ENCODE peak calls at places on chromosomes 2 and 18, in ten cellular contexts. One of them, this sample, is unnamed.

GRCh38 chr2:144086965-144087364 is 433.0 kb downstream of the ZEB2 start:
- DNase-seq in breast epithelium: no peak
- DNase-seq in A549: no peak
- DNase-seq in IMR-90: peak; percentile 62
- DNase-seq in sigmoid colon: no peak
- DNase-seq in body of pancreas: no peak
- DNase-seq in spleen: no peak
- DNase-seq in Peyer's patch: no peak
- DNase-seq in right lobe of liver: no peak
- DNase-seq in upper lobe of left lung: no peak
- DNase-seq in this sample: no peak

GRCh38 chr2:130818809-130819208 is 17.9 kb upstream of the ARHGEF4 start:
- DNase-seq in breast epithelium: peak; percentile 34
- DNase-seq in A549: no peak
- DNase-seq in IMR-90: no peak
- DNase-seq in sigmoid colon: peak; percentile 35
- DNase-seq in body of pancreas: no peak
- DNase-seq in spleen: peak; percentile 51
- DNase-seq in Peyer's patch: no peak
- DNase-seq in right lobe of liver: no peak
- DNase-seq in upper lobe of left lung: no peak
- DNase-seq in this sample: no peak

GRCh38 chr2:175036582-175037018 is 31.4 kb upstream of the CHN1 start:
- DNase-seq in breast epithelium: no peak
- DNase-seq in A549: peak; percentile 41
- DNase-seq in IMR-90: peak; percentile 24
- DNase-seq in sigmoid colon: no peak
- DNase-seq in body of pancreas: no peak
- DNase-seq in spleen: no peak
- DNase-seq in Peyer's patch: no peak
- DNase-seq in right lobe of liver: no peak
- DNase-seq in upper lobe of left lung: no peak
- DNase-seq in this sample: no peak

GRCh38 chr2:241843321-241844065 is 15.2 kb downstream of the PDCD1 start:
- DNase-seq in breast epithelium: no peak
- DNase-seq in A549: no peak
- DNase-seq in IMR-90: no peak
- DNase-seq in sigmoid colon: peak; percentile 63
- DNase-seq in body of pancreas: no peak
- DNase-seq in spleen: peak; percentile 77
- DNase-seq in Peyer's patch: peak; percentile 45
- DNase-seq in right lobe of liver: peak; percentile 24
- DNase-seq in upper lobe of left lung: no peak
- DNase-seq in this sample: no peak

GRCh38 chr18:34121157-34121807 is 103.4 kb downstream of the NOL4 start:
- DNase-seq in breast epithelium: no peak
- DNase-seq in A549: no peak
- DNase-seq in IMR-90: no peak
- DNase-seq in sigmoid colon: no peak
- DNase-seq in body of pancreas: no peak
- DNase-seq in spleen: no peak
- DNase-seq in Peyer's patch: peak; percentile 49
- DNase-seq in right lobe of liver: no peak
- DNase-seq in upper lobe of left lung: no peak
- DNase-seq in this sample: no peak

GRCh38 chr2:26946841-26947784 is 23.3 kb upstream of the MAPRE3 start:
- DNase-seq in breast epithelium: no peak
- DNase-seq in A549: no peak
- DNase-seq in IMR-90: peak; percentile 39
- DNase-seq in sigmoid colon: no peak
- DNase-seq in body of pancreas: peak; percentile 86
- DNase-seq in spleen: no peak
- DNase-seq in Peyer's patch: no peak
- DNase-seq in right lobe of liver: peak; percentile 47
- DNase-seq in upper lobe of left lung: peak; percentile 84
- DNase-seq in this sample: no peak

GRCh38 chr18:63307555-63308200 is 11.9 kb downstream of the BCL2 start:
- DNase-seq in breast epithelium: no peak
- DNase-seq in A549: no peak
- DNase-seq in IMR-90: no peak
- DNase-seq in sigmoid colon: no peak
- DNase-seq in body of pancreas: peak; percentile 31
- DNase-seq in spleen: no peak
- DNase-seq in Peyer's patch: no peak
- DNase-seq in right lobe of liver: no peak
- DNase-seq in upper lobe of left lung: no peak
- DNase-seq in this sample: no peak

GRCh38 chr2:130351495-130352125 is 4.2 kb upstream of the PTPN18 start:
- DNase-seq in breast epithelium: no peak
- DNase-seq in A549: no peak
- DNase-seq in IMR-90: no peak
- DNase-seq in sigmoid colon: peak; percentile 25
- DNase-seq in body of pancreas: no peak
- DNase-seq in spleen: no peak
- DNase-seq in Peyer's patch: no peak
- DNase-seq in right lobe of liver: no peak
- DNase-seq in upper lobe of left lung: no peak
- DNase-seq in this sample: peak; percentile 46

GRCh38 chr2:10331033-10331701 is 28.5 kb downstream of the HPCAL1 start:
- DNase-seq in breast epithelium: no peak
- DNase-seq in A549: peak; percentile 81
- DNase-seq in IMR-90: no peak
- DNase-seq in sigmoid colon: no peak
- DNase-seq in body of pancreas: peak; percentile 40
- DNase-seq in spleen: peak; percentile 94
- DNase-seq in Peyer's patch: peak; percentile 92
- DNase-seq in right lobe of liver: peak; percentile 77
- DNase-seq in upper lobe of left lung: peak; percentile 93
- DNase-seq in this sample: no peak

GRCh38 chr2:190988910-190989309 is 25.1 kb downstream of the STAT1 start:
- DNase-seq in breast epithelium: no peak
- DNase-seq in A549: no peak
- DNase-seq in IMR-90: no peak
- DNase-seq in sigmoid colon: no peak
- DNase-seq in body of pancreas: no peak
- DNase-seq in spleen: no peak
- DNase-seq in Peyer's patch: no peak
- DNase-seq in right lobe of liver: no peak
- DNase-seq in upper lobe of left lung: no peak
- DNase-seq in this sample: no peak

GRCh38 chr2:190987938-190988337 is 26.0 kb downstream of the STAT1 start:
- DNase-seq in breast epithelium: no peak
- DNase-seq in A549: no peak
- DNase-seq in IMR-90: no peak
- DNase-seq in sigmoid colon: no peak
- DNase-seq in body of pancreas: no peak
- DNase-seq in spleen: no peak
- DNase-seq in Peyer's patch: no peak
- DNase-seq in right lobe of liver: no peak
- DNase-seq in upper lobe of left lung: no peak
- DNase-seq in this sample: no peak

GRCh38 chr2:190984595-190984994 is 29.4 kb downstream of the STAT1 start:
- DNase-seq in breast epithelium: no peak
- DNase-seq in A549: no peak
- DNase-seq in IMR-90: peak; percentile 86
- DNase-seq in sigmoid colon: no peak
- DNase-seq in body of pancreas: no peak
- DNase-seq in spleen: no peak
- DNase-seq in Peyer's patch: no peak
- DNase-seq in right lobe of liver: no peak
- DNase-seq in upper lobe of left lung: no peak
- DNase-seq in this sample: no peak

GRCh38 chr2:190987116-190987515 is 26.9 kb downstream of the STAT1 start:
- DNase-seq in breast epithelium: no peak
- DNase-seq in A549: no peak
- DNase-seq in IMR-90: no peak
- DNase-seq in sigmoid colon: no peak
- DNase-seq in body of pancreas: no peak
- DNase-seq in spleen: no peak
- DNase-seq in Peyer's patch: no peak
- DNase-seq in right lobe of liver: no peak
- DNase-seq in upper lobe of left lung: no peak
- DNase-seq in this sample: no peak

DNA sequence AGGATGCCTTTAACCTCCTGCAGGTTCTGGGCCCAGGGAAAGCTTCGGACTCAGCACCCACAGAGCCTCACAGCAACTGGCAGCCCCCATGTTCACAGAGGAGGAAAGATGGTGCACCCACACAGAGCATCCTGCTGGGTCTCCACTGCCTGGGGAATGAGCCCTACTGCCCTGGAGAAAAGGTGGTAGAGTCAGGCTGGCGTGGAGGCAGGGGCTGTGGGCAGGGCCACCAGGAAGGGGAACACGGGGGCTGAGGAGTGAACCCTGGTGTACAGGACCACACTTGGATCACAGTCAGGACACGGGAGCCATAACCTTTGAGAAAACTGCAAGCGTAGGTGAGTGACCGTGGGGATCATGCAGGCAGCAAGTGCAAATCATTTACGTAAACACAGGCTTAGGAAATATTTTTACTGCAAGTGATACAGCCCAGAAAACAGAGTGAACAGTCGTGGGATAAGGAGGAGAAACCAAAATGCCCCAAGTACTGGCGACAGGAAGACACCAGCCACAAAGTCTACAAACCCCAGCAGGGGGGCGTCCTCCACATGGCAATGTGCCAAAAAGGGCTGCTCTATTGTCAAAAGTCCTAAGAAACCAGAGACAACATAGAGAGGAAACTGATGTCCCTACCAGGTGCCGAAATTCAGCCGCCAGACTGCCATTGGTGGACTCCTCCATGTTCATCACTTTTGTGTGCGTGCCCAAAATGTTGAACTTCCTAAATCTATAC is 27.6 kb downstream of the STAT1 start:
- DNase-seq in breast epithelium: no peak
- DNase-seq in A549: no peak
- DNase-seq in IMR-90: no peak
- DNase-seq in sigmoid colon: no peak
- DNase-seq in body of pancreas: no peak
- DNase-seq in spleen: no peak
- DNase-seq in Peyer's patch: no peak
- DNase-seq in right lobe of liver: peak; percentile 30
- DNase-seq in upper lobe of left lung: no peak
- DNase-seq in this sample: no peak
- TF ChIP-seq POLR2A in breast epithelium: no peak
- TF ChIP-seq POLR2A in A549: no peak
- TF ChIP-seq POLR2A in IMR-90: no peak
- TF ChIP-seq POLR2A in sigmoid colon: no peak
- TF ChIP-seq POLR2A in body of pancreas: no peak
- TF ChIP-seq POLR2A in spleen: no peak
- TF ChIP-seq POLR2A in Peyer's patch: no peak
- TF ChIP-seq POLR2A in right lobe of liver: no peak
- TF ChIP-seq POLR2A in upper lobe of left lung: no peak
- TF ChIP-seq POLR2A in this sample: no peak

GRCh38 chr2:126657146-126657635 is 1.2 kb downstream of the GYPC start:
- DNase-seq in breast epithelium: no peak
- DNase-seq in A549: no peak
- DNase-seq in IMR-90: peak; percentile 98
- DNase-seq in sigmoid colon: peak; percentile 95
- DNase-seq in body of pancreas: peak; percentile 63
- DNase-seq in spleen: peak; percentile 88
- DNase-seq in Peyer's patch: peak; percentile 87
- DNase-seq in right lobe of liver: peak; percentile 41
- DNase-seq in upper lobe of left lung: peak; percentile 77
- DNase-seq in this sample: peak; percentile 76
- TF ChIP-seq POLR2A in breast epithelium: no peak
- TF ChIP-seq POLR2A in A549: no peak
- TF ChIP-seq POLR2A in IMR-90: no peak
- TF ChIP-seq POLR2A in sigmoid colon: peak; percentile 70
- TF ChIP-seq POLR2A in body of pancreas: peak; percentile 6
- TF ChIP-seq POLR2A in spleen: no peak
- TF ChIP-seq POLR2A in Peyer's patch: peak; percentile 20
- TF ChIP-seq POLR2A in right lobe of liver: no peak
- TF ChIP-seq POLR2A in upper lobe of left lung: no peak
- TF ChIP-seq POLR2A in this sample: no peak

GRCh38 chr2:15554525-15555218 is 6.5 kb downstream of the NBAS start:
- DNase-seq in breast epithelium: no peak
- DNase-seq in A549: no peak
- DNase-seq in IMR-90: peak; percentile 49
- DNase-seq in sigmoid colon: no peak
- DNase-seq in body of pancreas: no peak
- DNase-seq in spleen: no peak
- DNase-seq in Peyer's patch: no peak
- DNase-seq in right lobe of liver: no peak
- DNase-seq in upper lobe of left lung: no peak
- DNase-seq in this sample: no peak
- TF ChIP-seq POLR2A in breast epithelium: no peak
- TF ChIP-seq POLR2A in A549: no peak
- TF ChIP-seq POLR2A in IMR-90: no peak
- TF ChIP-seq POLR2A in sigmoid colon: no peak
- TF ChIP-seq POLR2A in body of pancreas: no peak
- TF ChIP-seq POLR2A in spleen: no peak
- TF ChIP-seq POLR2A in Peyer's patch: no peak
- TF ChIP-seq POLR2A in right lobe of liver: no peak
- TF ChIP-seq POLR2A in upper lobe of left lung: no peak
- TF ChIP-seq POLR2A in this sample: no peak

GRCh38 chr18:57121542-57122112 is 25.3 kb upstream of the BOD1L2 start:
- DNase-seq in breast epithelium: no peak
- DNase-seq in A549: no peak
- DNase-seq in IMR-90: no peak
- DNase-seq in sigmoid colon: no peak
- DNase-seq in body of pancreas: no peak
- DNase-seq in spleen: no peak
- DNase-seq in Peyer's patch: no peak
- DNase-seq in right lobe of liver: no peak
- DNase-seq in upper lobe of left lung: no peak
- DNase-seq in this sample: no peak

GRCh38 chr18:57128229-57128911 is 18.5 kb upstream of the BOD1L2 start:
- DNase-seq in breast epithelium: no peak
- DNase-seq in A549: no peak
- DNase-seq in IMR-90: no peak
- DNase-seq in sigmoid colon: no peak
- DNase-seq in body of pancreas: no peak
- DNase-seq in spleen: no peak
- DNase-seq in Peyer's patch: no peak
- DNase-seq in right lobe of liver: no peak
- DNase-seq in upper lobe of left lung: no peak
- DNase-seq in this sample: no peak

GRCh38 chr18:57125627-57126026 is 21.3 kb upstream of the BOD1L2 start:
- DNase-seq in breast epithelium: no peak
- DNase-seq in A549: no peak
- DNase-seq in IMR-90: no peak
- DNase-seq in sigmoid colon: no peak
- DNase-seq in body of pancreas: no peak
- DNase-seq in spleen: no peak
- DNase-seq in Peyer's patch: no peak
- DNase-seq in right lobe of liver: no peak
- DNase-seq in upper lobe of left lung: no peak
- DNase-seq in this sample: no peak

DNA sequence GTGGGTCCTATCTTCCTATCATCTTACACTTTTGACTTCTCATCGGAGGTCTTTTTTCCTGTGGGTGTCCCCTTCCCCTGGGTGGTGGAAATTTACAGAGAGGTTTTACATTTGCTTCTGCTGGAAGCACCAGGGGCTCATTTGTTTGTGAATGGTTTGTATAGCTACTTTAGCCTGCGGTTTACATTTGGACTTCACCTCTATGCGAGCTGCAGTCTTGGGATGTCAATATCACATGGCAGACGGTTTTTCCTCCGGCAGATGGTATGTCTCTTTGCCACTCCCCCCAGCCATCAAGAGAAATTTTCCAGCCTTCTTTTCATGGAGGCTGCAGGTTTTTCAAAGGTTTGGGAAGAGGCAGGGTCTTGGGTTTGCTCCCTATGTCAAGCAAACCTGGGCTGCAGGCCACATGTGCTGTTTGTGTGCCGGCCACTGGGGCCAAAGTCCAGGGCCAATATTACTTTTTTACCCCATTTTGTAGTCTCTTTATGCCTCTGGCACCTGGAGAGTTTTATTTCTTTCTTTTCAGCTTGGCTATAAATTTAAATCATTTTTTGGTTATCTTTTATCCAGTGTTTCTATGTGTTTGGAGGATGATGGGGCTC is 23.9 kb upstream of the BOD1L2 start:
- DNase-seq in breast epithelium: no peak
- DNase-seq in A549: no peak
- DNase-seq in IMR-90: no peak
- DNase-seq in sigmoid colon: no peak
- DNase-seq in body of pancreas: no peak
- DNase-seq in spleen: no peak
- DNase-seq in Peyer's patch: no peak
- DNase-seq in right lobe of liver: no peak
- DNase-seq in upper lobe of left lung: no peak
- DNase-seq in this sample: no peak
- TF ChIP-seq POLR2A in breast epithelium: no peak
- TF ChIP-seq POLR2A in A549: no peak
- TF ChIP-seq POLR2A in IMR-90: no peak
- TF ChIP-seq POLR2A in sigmoid colon: no peak
- TF ChIP-seq POLR2A in body of pancreas: no peak
- TF ChIP-seq POLR2A in spleen: no peak
- TF ChIP-seq POLR2A in Peyer's patch: no peak
- TF ChIP-seq POLR2A in right lobe of liver: no peak
- TF ChIP-seq POLR2A in upper lobe of left lung: no peak
- TF ChIP-seq POLR2A in this sample: no peak